ENCODE peak calls at places on chromosomes 3 and 15, in seven cellular contexts. L is ACHN; M is GDM1; T is DMS 273 treated with DMSO at 0.1 percent for 48 hours; D is T-helper 2 cell; H is stimulated activated CD4-positive, alpha-beta T cell treated with anti-CD3 and anti-CD28 coated beads, Interleukin-15, amount 100 ng/mL, for 1 hour; I is psoas muscle. V is an unnamed sample.

GRCh38 chr3:133988631-133989161 is 41.0 kb downstream of the SLCO2A1 start:
- DNase-seq in L (no peak), M (no peak), T (no peak), D (no peak), H (no peak), I (no peak), V (no peak)

GRCh38 chr15:74390552-74391288 is 23.3 kb upstream of the CYP11A1 start:
- DNase-seq in L (no peak), M (no peak), T (no peak), D (no peak), H (no peak), I (no peak), V (no peak)

GRCh38 chr3:184299488-184300376 is 691 bp downstream of the PSMD2 start:
- DNase-seq in L (peak; percentile 36), M (no peak), T (no peak), D (no peak), H (no peak), I (no peak), V (no peak)

GRCh38 chr15:56017920-56018319 is 24.5 kb upstream of the NEDD4 start:
- DNase-seq in L (peak; percentile 8), M (no peak), T (no peak), D (no peak), H (no peak), I (no peak), V (no peak)

GRCh38 chr15:36484038-36484778 is 95.2 kb upstream of the CDIN1 start:
- DNase-seq in L (no peak), M (no peak), T (no peak), D (no peak), H (no peak), I (no peak), V (no peak)

GRCh38 chr3:141434255-141434654 is 52.6 kb upstream of the RASA2 start:
- DNase-seq in L (no peak), M (no peak), T (no peak), D (no peak), H (no peak), I (no peak), V (no peak)

GRCh38 chr15:82646250-82647044 is 716 bp downstream of the CPEB1 start:
- DNase-seq in L (no peak), M (no peak), T (no peak), D (no peak), H (no peak), I (peak; percentile 34), V (no peak)

GRCh38 chr15:29784413-29784812 is 37.9 kb downstream of the TJP1 start:
- DNase-seq in L (no peak), M (no peak), T (no peak), D (no peak), H (no peak), I (no peak), V (no peak)

GRCh38 chr3:158710601-158711000 is 21.7 kb downstream of the RARRES1 start:
- DNase-seq in L (no peak), M (no peak), T (no peak), D (no peak), H (no peak), I (no peak), V (no peak)

GRCh38 chr15:30990451-30991300 is 752 bp downstream of the MTMR10 start:
- DNase-seq in L (peak; percentile 38), M (no peak), T (no peak), D (no peak), H (no peak), I (no peak), V (no peak)

GRCh38 chr15:62498711-62499110 is 333.6 kb upstream of the C2CD4B start:
- DNase-seq in L (no peak), M (no peak), T (no peak), D (no peak), H (no peak), I (no peak), V (no peak)

GRCh38 chr3:45623434-45623833 is 28.9 kb downstream of the LIMD1 start:
- DNase-seq in L (no peak), M (no peak), T (no peak), D (no peak), H (no peak), I (no peak), V (no peak)

GRCh38 chr15:45641374-45641778 is 6.5 kb downstream of the SQOR start:
- DNase-seq in L (peak; percentile 89), M (no peak), T (no peak), D (no peak), H (no peak), I (no peak), V (no peak)

GRCh38 chr15:93989611-93990010 is 241.8 kb upstream of the MCTP2 start:
- DNase-seq in L (no peak), M (no peak), T (no peak), D (no peak), H (no peak), I (no peak), V (no peak)

GRCh38 chr15:83046558-83047127 is 20.4 kb downstream of the BTBD1 start:
- DNase-seq in L (no peak), M (no peak), T (no peak), D (no peak), H (no peak), I (no peak), V (no peak)

GRCh38 chr15:98433302-98433701 is 215.0 kb upstream of the IGF1R start:
- DNase-seq in L (no peak), M (no peak), T (no peak), D (no peak), H (no peak), I (no peak), V (no peak)

GRCh38 chr3:141578197-141578596 is 91.4 kb downstream of the RASA2 start:
- DNase-seq in L (no peak), M (no peak), T (no peak), D (no peak), H (no peak), I (no peak), V (no peak)

GRCh38 chr3:116188231-116188785 is 257.0 kb downstream of the LSAMP start:
- DNase-seq in L (no peak), M (no peak), T (no peak), D (no peak), H (no peak), I (no peak), V (no peak)

GRCh38 chr15:64485796-64486195 is 25.4 kb downstream of the ZNF609 start:
- DNase-seq in L (no peak), M (no peak), T (no peak), D (no peak), H (no peak), I (no peak), V (no peak)

GRCh38 chr3:140292684-140293083 is 357.7 kb downstream of the CLSTN2 start:
- DNase-seq in L (peak; percentile 68), M (no peak), T (no peak), D (no peak), H (no peak), I (peak; percentile 78), V (no peak)

GRCh38 chr3:73484656-73485248 is 140.0 kb downstream of the PDZRN3 start:
- DNase-seq in L (no peak), M (no peak), T (no peak), D (no peak), H (no peak), I (no peak), V (no peak)

GRCh38 chr3:42657675-42658074 is 4.2 kb downstream of the ZBTB47 start:
- DNase-seq in L (no peak), M (no peak), T (no peak), D (no peak), H (no peak), I (no peak), V (no peak)

GRCh38 chr15:81097893-81098280 is 36.2 kb upstream of the CFAP161 start:
- DNase-seq in L (no peak), M (no peak), T (peak; percentile 7), D (no peak), H (no peak), I (peak; percentile 50), V (peak; percentile 13)

GRCh38 chr15:31457631-31458526 is 131.2 kb downstream of the KLF13 start:
- DNase-seq in L (no peak), M (no peak), T (no peak), D (no peak), H (no peak), I (no peak), V (no peak)

GRCh38 chr3:142270407-142270806 is 45.0 kb upstream of the GK5 start:
- DNase-seq in L (no peak), M (no peak), T (no peak), D (peak; percentile 74), H (no peak), I (no peak), V (no peak)

GRCh38 chr3:38004415-38005075 is 14.0 kb downstream of the VILL start:
- DNase-seq in L (peak; percentile 57), M (peak; percentile 39), T (peak; percentile 7), D (no peak), H (no peak), I (peak; percentile 73), V (peak; percentile 19)

GRCh38 chr15:75033809-75034208 is 10.4 kb downstream of the PPCDC start:
- DNase-seq in L (no peak), M (no peak), T (no peak), D (no peak), H (no peak), I (no peak), V (no peak)

GRCh38 chr3:52001443-52001974 is 5.8 kb upstream of the RPL29 start:
- DNase-seq in L (peak; percentile 59), M (peak; percentile 69), T (no peak), D (peak; percentile 79), H (peak; percentile 71), I (peak; percentile 77), V (peak; percentile 17)

GRCh38 chr3:98846101-98846500 is 55.4 kb downstream of the DCBLD2 start:
- DNase-seq in L (no peak), M (no peak), T (no peak), D (no peak), H (no peak), I (no peak), V (no peak)

GRCh38 chr3:198079771-198080520 is 119.9 kb downstream of the LMLN start:
- DNase-seq in L (peak; percentile 38), M (no peak), T (peak; percentile 37), D (no peak), H (no peak), I (no peak), V (no peak)

GRCh38 chr3:135192929-135193328 is 397.9 kb downstream of the EPHB1 start:
- DNase-seq in L (no peak), M (no peak), T (no peak), D (no peak), H (no peak), I (no peak), V (no peak)

GRCh38 chr15:77327168-77327567 is 92.7 kb downstream of the PEAK1 start:
- DNase-seq in L (no peak), M (no peak), T (no peak), D (no peak), H (no peak), I (no peak), V (no peak)

GRCh38 chr3:18649666-18650363 is 224.7 kb upstream of the SATB1 start:
- DNase-seq in L (no peak), M (no peak), T (no peak), D (peak; percentile 13), H (no peak), I (no peak), V (no peak)

GRCh38 chr15:40093224-40093842 is 15.3 kb downstream of the BMF start:
- DNase-seq in L (no peak), M (no peak), T (no peak), D (no peak), H (no peak), I (no peak), V (no peak)